ENCODE peak calls at places on chromosome 14, in ten cellular contexts. Q is AG04449; M is left lobe of liver; Y is NCI-H1436; R is Peyer's patch; F is activated T-cell treated with anti-CD3 and anti-CD28 coated beads, Interleukin-2, amount 50 U/mL, for 48 hours; W is stimulated activated CD4-positive, alpha-beta T cell treated with anti-CD3 and anti-CD28 coated beads, Interleukin-2, amount 100 ng/mL, for 24 hours; X is ovary; D is progenitor cell of endocrine pancreas; N is glutamatergic neuron. Z is an unnamed sample.

GRCh38 chr14:77439861-77440260 is 16.5 kb upstream of the NOXRED1 start:
- DNase-seq in Y (no peak), N (no peak), Q (no peak), W (no peak), R (no peak), M (no peak), X (no peak), F (no peak), D (no peak), Z (no peak)

GRCh38 chr14:100077441-100077840 is 12.2 kb downstream of the EVL start:
- DNase-seq in Y (no peak), X (no peak), R (no peak), W (no peak), D (no peak), N (no peak), Q (no peak), M (no peak), F (no peak), Z (no peak)

GRCh38 chr14:54173782-54174181 is 217.2 kb upstream of the BMP4 start:
- DNase-seq in R (no peak), F (no peak), D (no peak), X (no peak), M (no peak), N (no peak), W (no peak), Y (no peak), Q (no peak), Z (no peak)

GRCh38 chr14:83255727-83256090 is 1722.1 kb upstream of the SEL1L start:
- DNase-seq in W (no peak), F (no peak), R (no peak), N (no peak), X (no peak), Y (no peak), M (no peak), D (no peak), Q (no peak), Z (no peak)

GRCh38 chr14:75088566-75089373 is 19.3 kb downstream of the ZC2HC1C start:
- DNase-seq in W (peak; percentile 8), N (peak; percentile 22), M (no peak), Y (peak; percentile 17), F (peak; percentile 32), D (peak; percentile 37), R (peak; percentile 71), Q (no peak), X (peak; percentile 55), Z (peak; percentile 44)

GRCh38 chr14:52313903-52314481 is at the start of gene PTGER2:
- DNase-seq in Y (peak; percentile 46), F (peak; percentile 82), Q (peak; percentile 42), N (peak; percentile 62), M (peak; percentile 67), D (peak; percentile 51), W (peak; percentile 82), R (peak; percentile 95), X (peak; percentile 87), Z (no peak)

GRCh38 chr14:61388173-61388975 is 67.0 kb downstream of the PRKCH start:
- DNase-seq in Q (no peak), R (no peak), Y (peak; percentile 88), F (peak; percentile 67), M (no peak), X (no peak), D (no peak), W (peak; percentile 46), N (no peak), Z (no peak)

GRCh38 chr14:24392327-24393098 is 6.3 kb upstream of the NYNRIN start:
- DNase-seq in N (no peak), F (no peak), M (no peak), W (no peak), Q (no peak), Y (peak; percentile 23), X (no peak), R (no peak), D (no peak), Z (no peak)

GRCh38 chr14:75911883-75912282 is 69.9 kb downstream of the TGFB3 start:
- DNase-seq in Q (no peak), M (no peak), R (no peak), N (peak; percentile 75), W (no peak), X (no peak), F (no peak), Y (no peak), D (no peak), Z (peak; percentile 49)

GRCh38 chr14:66104486-66104885 is 381.7 kb upstream of the CCDC196 start:
- DNase-seq in X (no peak), R (no peak), N (no peak), F (no peak), Q (no peak), Y (peak; percentile 66), D (no peak), W (no peak), M (no peak), Z (no peak)

Z was measured in substantia nigra.